ENCODE peak calls at places on chromosome 22, in five cellular contexts. C, B, L, Q and E are unnamed samples.

GRCh38 chr22:30185129-30185528 is 61.4 kb downstream of the LIF start:
- DNase-seq in L (no peak), Q (no peak), B (no peak), C (no peak), E (no peak)

GRCh38 chr22:22070371-22070824 is 87.8 kb upstream of the TOP3B start:
- DNase-seq in Q (no peak), C (no peak), L (no peak), B (no peak), E (no peak)

GRCh38 chr22:25084405-25085107 is 115.1 kb upstream of the CRYBB3 start:
- DNase-seq in B (no peak), L (no peak), Q (no peak), C (no peak), E (no peak)

GRCh38 chr22:32649515-32650200 is 151.8 kb upstream of the TIMP3 start:
- DNase-seq in Q (peak), B (no peak), L (no peak), C (no peak), E (no peak)

GRCh38 chr22:33706100-33706499 is 214.2 kb downstream of the LARGE1 start:
- DNase-seq in C (no peak), Q (no peak), B (no peak), L (no peak), E (no peak)

GRCh38 chr22:44191036-44191454 is 10.3 kb downstream of the PARVG start:
- DNase-seq in B (no peak), L (no peak), Q (no peak), C (no peak), E (no peak)

GRCh38 chr22:24359452-24360120 is 67.8 kb upstream of the ADORA2A start:
- DNase-seq in L (no peak), C (no peak), B (no peak), Q (no peak), E (no peak)

GRCh38 chr22:35140879-35141745 is 75.2 kb downstream of the ISX start:
- DNase-seq in B (no peak), C (peak), L (no peak), Q (no peak), E (peak)

GRCh38 chr22:31607696-31608095 is 54.3 kb downstream of the PISD start:
- DNase-seq in C (no peak), Q (no peak), L (no peak), B (no peak), E (no peak)

GRCh38 chr22:26431151-26431995 is 2.3 kb downstream of the ASPHD2 start:
- DNase-seq in Q (no peak), B (no peak), L (no peak), C (no peak), E (no peak)

DNA sequence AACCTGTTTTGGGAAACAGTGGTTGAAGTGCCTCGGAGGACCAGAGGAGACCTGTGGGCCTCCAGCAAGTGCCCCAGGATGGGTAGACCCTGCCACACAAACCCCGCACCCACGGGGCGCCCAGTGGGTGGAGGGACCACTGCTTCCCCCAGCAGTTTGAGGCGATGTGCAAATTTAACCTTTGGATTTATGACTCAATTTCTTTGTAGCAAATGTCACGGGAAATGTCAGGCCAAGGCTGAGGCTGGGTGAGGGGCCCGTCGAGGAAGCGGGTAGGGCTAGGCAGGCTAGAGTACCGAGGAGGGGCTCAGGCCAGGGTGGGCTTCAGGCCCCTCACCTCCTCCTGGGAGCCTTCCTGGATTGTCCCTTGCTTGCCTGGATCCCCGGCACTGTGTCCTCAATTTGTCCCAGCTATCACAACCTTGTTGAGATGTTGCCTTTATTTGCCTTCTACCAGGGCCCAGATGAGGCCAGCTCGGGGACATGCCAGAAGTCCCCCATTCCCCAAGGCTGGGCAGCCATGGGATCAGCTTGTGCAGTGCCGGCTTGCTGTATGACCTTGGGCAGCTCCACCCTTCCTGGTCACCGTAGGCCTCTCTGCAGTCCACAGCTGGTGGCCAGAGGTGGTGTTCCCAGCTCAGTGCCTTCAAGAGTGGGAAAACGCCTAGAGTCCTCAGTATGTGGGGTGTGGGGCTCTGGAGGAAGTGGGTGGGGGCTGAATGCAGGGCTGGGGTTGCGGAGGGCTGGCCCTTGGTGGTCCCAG is 39.5 kb upstream of the PRODH start:
- DNase-seq in L (no peak), B (no peak), C (no peak), Q (peak), E (no peak)
- TF ChIP-seq POLR2A in L (no peak), B (no peak), C (no peak), Q (no peak), E (no peak)

GRCh38 chr22:46079861-46080821 is 70.2 kb upstream of the PPARA start:
- DNase-seq in Q (peak), L (peak), C (no peak), B (no peak), E (no peak)
- TF ChIP-seq POLR2A in Q (peak), L (peak), C (no peak), B (no peak), E (no peak)

GRCh38 chr22:41619979-41620645 is 731 bp downstream of the DESI1 start:
- DNase-seq in Q (peak), B (peak), C (peak), L (peak), E (peak)

GRCh38 chr22:41625577-41625976 is 4.5 kb downstream of the XRCC6 start:
- DNase-seq in L (peak), C (no peak), Q (no peak), B (no peak), E (no peak)

GRCh38 chr22:41621911-41622179 is 750 bp downstream of the XRCC6 start:
- DNase-seq in L (no peak), B (no peak), Q (no peak), C (no peak), E (no peak)

GRCh38 chr22:41621099-41621910 is at the start of gene XRCC6:
- DNase-seq in L (peak), Q (peak), C (peak), B (peak), E (peak)

DNA sequence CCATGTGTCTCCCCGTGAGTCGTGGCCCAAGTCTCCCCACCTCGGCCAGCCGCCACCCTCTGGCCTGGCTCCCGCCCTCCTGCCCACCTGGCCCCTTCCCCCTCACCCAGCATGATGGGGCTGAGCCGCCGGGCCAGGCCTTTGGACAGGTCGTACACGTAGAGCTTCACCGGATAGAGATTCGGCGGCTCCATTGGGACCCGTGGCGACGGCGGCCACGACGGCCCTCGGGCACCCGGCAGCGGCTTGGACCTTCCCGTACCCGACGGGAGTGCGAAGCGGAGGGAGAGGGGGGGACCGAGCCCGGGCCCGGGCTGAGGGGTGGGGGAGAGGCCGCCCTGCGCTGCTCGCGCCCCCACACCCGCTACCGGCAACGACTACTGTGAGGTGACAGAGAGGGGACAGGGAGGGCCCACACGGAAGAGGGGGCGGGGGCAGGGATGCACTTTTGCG is at the start of gene DESI1:
- DNase-seq in L (no peak), C (no peak), B (peak), Q (peak), E (no peak)
- TF ChIP-seq POLR2A in L (peak), C (no peak), B (peak), Q (peak), E (no peak)

DNA sequence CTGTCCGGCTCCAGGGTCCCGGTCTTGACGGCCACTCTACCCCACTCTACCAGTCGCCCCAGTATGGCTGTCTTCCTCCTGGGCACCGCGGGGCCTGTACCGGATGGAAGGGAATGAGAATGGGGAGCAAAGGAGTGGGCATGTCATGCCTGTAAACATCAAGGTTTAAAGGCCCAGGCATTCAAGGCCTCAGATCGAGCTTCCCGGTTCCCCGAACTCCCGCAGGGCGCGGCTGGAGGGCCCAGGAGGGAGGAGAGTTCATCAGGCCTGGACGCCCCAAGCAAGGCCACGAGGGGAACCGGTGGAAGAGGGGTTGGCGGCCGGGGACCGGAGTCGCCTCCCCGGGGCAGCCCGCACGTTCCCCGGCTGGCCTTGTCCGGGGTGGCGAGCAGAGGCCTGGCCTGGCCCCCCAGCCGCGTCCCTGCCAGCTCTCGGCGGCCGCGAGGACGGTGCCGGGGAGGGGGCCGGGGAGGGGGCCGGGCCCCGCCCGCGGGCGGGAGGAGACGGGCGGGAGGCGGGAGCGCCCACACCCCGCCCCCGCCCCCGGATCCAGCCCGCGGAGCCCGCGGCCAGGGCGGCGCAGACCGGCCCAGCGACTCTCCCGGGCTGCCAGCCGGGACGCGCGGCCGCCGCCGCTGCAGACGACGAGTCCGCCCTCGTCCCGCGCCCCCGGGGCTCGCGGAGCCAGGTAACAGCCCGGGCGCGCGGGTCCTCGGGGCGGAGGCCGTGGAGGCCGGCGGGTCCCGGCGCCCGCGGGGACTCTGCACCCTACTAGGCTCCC is at the start of gene CDC42EP1:
- DNase-seq in B (no peak), C (peak), Q (peak), L (peak), E (peak)
- TF ChIP-seq POLR2A in B (no peak), C (peak), Q (peak), L (peak), E (no peak)

DNA sequence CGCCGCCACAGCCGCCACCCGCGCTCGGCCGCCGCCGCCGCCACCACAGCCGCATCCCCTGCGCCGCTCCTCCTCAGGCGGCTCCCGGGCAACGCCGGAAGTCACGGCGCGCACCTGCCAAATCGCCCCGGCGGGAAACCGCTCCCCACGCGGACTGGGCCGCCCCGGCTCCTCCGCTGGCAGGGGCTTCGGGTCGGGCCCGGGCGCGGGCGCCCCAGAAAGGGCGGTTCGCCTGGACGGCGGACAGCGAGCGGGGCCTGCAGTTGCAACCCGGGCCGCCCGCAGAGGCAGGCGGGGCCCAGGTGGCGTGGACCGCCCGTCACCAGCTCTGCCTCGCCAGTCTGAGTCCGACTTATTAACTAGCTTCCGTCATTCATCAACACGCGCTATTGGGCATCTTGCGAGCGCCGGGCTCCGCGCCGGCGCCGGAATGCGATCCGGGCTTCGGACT is at the start of gene HIRA:
- DNase-seq in Q (peak), B (peak), L (peak), C (peak), E (peak)
- TF ChIP-seq POLR2A in Q (no peak), B (no peak), L (no peak), C (no peak), E (no peak)

GRCh38 chr22:39519681-39520053 is 695 bp upstream of the ATF4 start:
- DNase-seq in Q (peak), B (no peak), L (no peak), C (no peak), E (peak)
- TF ChIP-seq POLR2A in Q (peak), B (peak), L (peak), C (peak), E (no peak)